ENCODE peak calls at places on chromosome 15, in four cellular contexts. One of them, this sample, is unnamed.

GRCh38 chr15:57436961-57437360 is 60.7 kb downstream of the CGNL1 start:
- DNase-seq in HEK293T: no peak
- DNase-seq in NT2/D1: no peak
- DNase-seq in amygdala: no peak
- DNase-seq in this sample: no peak

GRCh38 chr15:60480888-60481287 is 1.9 kb upstream of the ICE2 start:
- DNase-seq in HEK293T: no peak
- DNase-seq in NT2/D1: no peak
- DNase-seq in amygdala: no peak
- DNase-seq in this sample: no peak

GRCh38 chr15:44710236-44711088 is 661 bp downstream of the PATL2 start:
- DNase-seq in HEK293T: no peak
- DNase-seq in NT2/D1: no peak
- DNase-seq in amygdala: no peak
- DNase-seq in this sample: peak

GRCh38 chr15:77295446-77295845 is 124.5 kb downstream of the PEAK1 start:
- DNase-seq in HEK293T: no peak
- DNase-seq in NT2/D1: no peak
- DNase-seq in amygdala: no peak
- DNase-seq in this sample: no peak

GRCh38 chr15:91857772-91858171 is 4.3 kb downstream of the SLCO3A1 start:
- DNase-seq in HEK293T: no peak
- DNase-seq in NT2/D1: no peak
- DNase-seq in amygdala: no peak
- DNase-seq in this sample: no peak

GRCh38 chr15:38398134-38398533 is 55.8 kb upstream of the FAM98B start:
- DNase-seq in HEK293T: no peak
- DNase-seq in NT2/D1: no peak
- DNase-seq in amygdala: no peak
- DNase-seq in this sample: no peak

GRCh38 chr15:101071651-101072050 is 152.5 kb downstream of the LRRK1 start:
- DNase-seq in HEK293T: no peak
- DNase-seq in NT2/D1: no peak
- DNase-seq in amygdala: no peak
- DNase-seq in this sample: no peak

GRCh38 chr15:94305133-94305532 is 73.8 kb downstream of the MCTP2 start:
- DNase-seq in HEK293T: no peak
- DNase-seq in NT2/D1: no peak
- DNase-seq in amygdala: no peak
- DNase-seq in this sample: no peak

GRCh38 chr15:37888356-37888755 is 46.1 kb upstream of the TMCO5A start:
- DNase-seq in HEK293T: no peak
- DNase-seq in NT2/D1: no peak
- DNase-seq in amygdala: no peak
- DNase-seq in this sample: no peak

This sample was measured in KG1.